ENCODE peak calls at places on chromosomes 11 and 22, in six cellular contexts. T, L, I, C, W and Y are unnamed samples.

GRCh38 chr22:35966314-35967045 is 62.1 kb downstream of the RBFOX2 start:
- DNase-seq in I (no peak), W (no peak), C (no peak), T (no peak), L (no peak), Y (no peak)

GRCh38 chr11:42054351-42054750 is 594.9 kb upstream of the LRRC4C start:
- DNase-seq in C (no peak), T (no peak), I (no peak), L (no peak), W (no peak), Y (no peak)

GRCh38 chr11:47886096-47886495 is 37.9 kb upstream of the NUP160 start:
- DNase-seq in L (peak), C (no peak), I (no peak), W (no peak), T (no peak), Y (peak)

GRCh38 chr11:132408877-132409276 is 1038.5 kb downstream of the NTM start:
- DNase-seq in T (no peak), I (no peak), L (no peak), C (no peak), W (no peak), Y (no peak)

GRCh38 chr11:2435288-2436012 is 8.9 kb downstream of the TRPM5 start:
- DNase-seq in T (no peak), I (no peak), W (no peak), C (no peak), L (no peak), Y (peak)

GRCh38 chr11:12045914-12046635 is 37.6 kb upstream of the DKK3 start:
- DNase-seq in I (no peak), W (no peak), T (no peak), C (no peak), L (no peak), Y (no peak)

GRCh38 chr11:59615132-59615636 is 390 bp downstream of the OSBP start:
- DNase-seq in W (no peak), T (peak), I (peak), C (peak), L (peak), Y (peak)

GRCh38 chr11:94134651-94135512 is 6.2 kb downstream of the PANX1 start:
- DNase-seq in L (no peak), I (peak), T (peak), W (no peak), C (no peak), Y (no peak)

GRCh38 chr11:133576351-133576750 is 44.0 kb upstream of the OPCML start:
- DNase-seq in L (no peak), I (no peak), W (no peak), T (no peak), C (no peak), Y (no peak)

GRCh38 chr11:90330632-90331031 is 107.8 kb upstream of the CHORDC1 start:
- DNase-seq in W (no peak), T (no peak), C (no peak), I (no peak), L (no peak), Y (no peak)

GRCh38 chr11:110527146-110527545 is 97.4 kb downstream of the FDX1 start:
- DNase-seq in W (no peak), L (no peak), T (no peak), C (no peak), I (no peak), Y (no peak)

GRCh38 chr11:34863048-34863447 is 53.1 kb downstream of the APIP start:
- DNase-seq in T (no peak), L (no peak), I (no peak), C (no peak), W (no peak), Y (no peak)

GRCh38 chr22:41925783-41926460 is 684 bp downstream of the TNFRSF13C start:
- DNase-seq in C (peak), L (peak), I (peak), W (no peak), T (peak), Y (peak)

GRCh38 chr22:22848364-22848866 is 39.2 kb upstream of the IGLL5 start:
- DNase-seq in T (peak), C (peak), W (peak), I (peak), L (peak), Y (peak)

GRCh38 chr11:36391062-36391461 is 95.0 kb downstream of the PRR5L start:
- DNase-seq in I (no peak), C (no peak), T (no peak), W (no peak), L (no peak), Y (no peak)

GRCh38 chr11:68999093-68999747 is 13.8 kb downstream of the MRGPRF start:
- DNase-seq in L (no peak), I (peak), C (no peak), W (no peak), T (no peak), Y (peak)
- TF ChIP-seq POLR2AphosphoS5 in L (no peak), I (no peak), C (no peak), W (peak), T (no peak), Y (no peak)

GRCh38 chr22:48577691-48578090 is 1250.0 kb downstream of the BRD1 start:
- DNase-seq in T (no peak), C (no peak), I (no peak), W (no peak), L (no peak), Y (no peak)

GRCh38 chr22:48574776-48575566 is 1252.7 kb downstream of the BRD1 start:
- DNase-seq in I (peak), C (peak), W (no peak), T (no peak), L (peak), Y (no peak)

GRCh38 chr22:48575567-48576332 is 1251.9 kb downstream of the BRD1 start:
- DNase-seq in T (no peak), L (no peak), W (no peak), I (no peak), C (no peak), Y (no peak)

GRCh38 chr22:48577014-48577690 is 1250.5 kb downstream of the BRD1 start:
- DNase-seq in T (no peak), C (no peak), I (no peak), L (no peak), W (no peak), Y (no peak)

DNA sequence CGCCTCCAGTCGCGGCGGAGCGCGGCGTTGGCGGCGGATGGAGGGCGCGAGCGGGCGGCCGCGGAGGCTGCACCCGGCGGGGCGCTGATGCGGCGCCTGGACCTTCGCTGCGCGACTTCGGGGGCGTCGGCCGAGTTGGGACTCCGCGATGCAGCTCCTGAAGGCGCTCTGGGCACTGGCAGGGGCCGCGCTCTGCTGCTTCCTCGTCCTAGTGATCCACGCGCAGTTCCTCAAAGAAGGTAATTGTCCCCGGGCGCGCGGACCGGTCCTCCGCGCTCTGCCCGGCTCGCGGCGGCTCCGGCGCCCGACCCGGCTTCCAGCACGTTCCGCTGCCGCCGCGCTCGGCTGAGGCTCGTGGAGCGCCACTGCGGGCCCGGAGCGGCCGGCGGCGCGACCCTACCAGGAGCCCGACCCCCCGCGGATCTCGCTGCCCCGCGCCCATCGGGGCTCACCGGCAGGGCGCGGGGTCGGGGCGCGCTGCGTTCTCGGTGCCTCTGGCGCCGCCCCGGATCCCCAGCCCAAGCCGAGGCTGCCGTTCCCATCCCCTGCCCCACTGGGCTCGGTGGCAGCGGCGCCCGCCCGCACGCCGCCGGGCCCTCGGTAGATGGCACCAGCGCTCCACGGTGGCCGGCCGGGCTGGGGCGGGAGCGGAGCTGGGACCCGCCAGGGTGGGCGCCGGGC is 1251.2 kb downstream of the BRD1 start:
- DNase-seq in T (no peak), W (no peak), I (no peak), C (no peak), L (peak), Y (no peak)
- TF ChIP-seq CTCF in T (no peak), W (no peak), I (peak), C (peak), L (peak), Y (no peak)

GRCh38 chr11:67317365-67318238 is 14.3 kb downstream of the SSH3 start:
- DNase-seq in I (peak), T (peak), C (peak), L (peak), W (peak), Y (peak)
- TF ChIP-seq POLR2A in I (peak), T (no peak), C (peak), L (peak), W (no peak), Y (peak)

DNA sequence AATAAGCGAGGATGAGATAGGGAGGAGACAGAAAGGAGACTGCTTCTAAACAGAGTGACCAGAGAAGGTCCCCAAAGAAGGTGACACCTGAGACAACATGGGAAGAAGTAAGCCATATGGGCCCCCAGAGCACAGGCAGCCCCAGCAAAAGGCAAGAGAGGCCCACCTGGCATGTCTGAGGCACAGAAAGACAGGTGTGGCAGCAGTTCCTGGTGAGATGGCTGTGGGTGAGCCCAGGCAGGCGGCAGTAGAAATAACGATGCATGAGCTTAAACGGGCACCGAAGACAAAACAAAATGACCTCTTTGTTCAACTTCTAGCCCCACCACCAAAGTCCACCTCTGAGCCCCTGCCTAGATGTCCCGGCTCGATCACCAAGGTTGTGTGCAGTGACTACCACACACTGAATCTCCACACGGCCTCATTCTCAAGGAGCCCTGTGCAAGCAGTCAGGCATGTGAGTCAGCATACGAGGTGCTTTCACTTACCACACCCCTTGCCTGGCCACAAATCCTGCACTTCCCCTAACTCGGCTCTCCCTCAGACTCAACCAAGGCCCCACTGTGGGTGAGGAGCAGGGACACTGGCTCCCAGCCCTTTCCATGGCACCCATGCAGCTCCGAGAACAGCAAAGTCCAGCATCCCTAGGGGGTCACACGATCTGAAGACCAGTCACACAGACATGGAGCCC is 77.6 kb downstream of the PACSIN2 start:
- DNase-seq in I (peak), W (no peak), T (peak), L (no peak), C (no peak), Y (peak)
- TF ChIP-seq POLR2AphosphoS5 in I (no peak), W (peak), T (peak), L (peak), C (no peak), Y (peak)

GRCh38 chr11:46554205-46555162 is 39.3 kb downstream of the AMBRA1 start:
- DNase-seq in C (peak), L (peak), W (no peak), I (no peak), T (no peak), Y (no peak)
- TF ChIP-seq CTCF in C (no peak), L (no peak), W (no peak), I (no peak), T (no peak), Y (no peak)

DNA sequence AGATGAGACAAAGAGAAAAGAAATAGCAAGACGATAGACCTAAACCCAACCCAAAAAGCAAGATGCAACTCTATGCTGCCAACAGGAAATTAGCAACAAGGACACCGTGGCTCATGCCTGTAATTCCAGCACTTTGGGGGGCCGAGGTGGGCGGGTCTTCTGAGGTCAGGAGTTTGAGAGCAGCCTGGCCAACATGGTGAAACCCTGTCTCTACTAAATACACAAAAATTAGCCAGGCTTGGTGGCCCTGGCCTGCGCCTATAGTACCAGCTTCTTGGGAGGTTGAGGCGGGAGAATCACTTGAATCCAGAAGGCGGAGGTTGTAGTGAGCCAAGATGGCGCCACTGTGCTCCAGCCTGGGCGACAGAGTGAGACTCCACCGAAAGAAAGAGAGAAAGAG is 24.3 kb upstream of the IL10RA start:
- DNase-seq in L (no peak), W (no peak), T (no peak), I (no peak), C (no peak), Y (peak)
- TF ChIP-seq POLR2A in L (no peak), W (no peak), T (no peak), I (no peak), C (no peak), Y (no peak)

GRCh38 chr11:69495441-69496201 is 14.2 kb downstream of the LINC01488 start:
- DNase-seq in L (no peak), I (no peak), C (no peak), T (no peak), W (no peak), Y (peak)
- TF ChIP-seq POLR2AphosphoS5 in L (no peak), I (no peak), C (no peak), T (no peak), W (no peak), Y (no peak)

DNA sequence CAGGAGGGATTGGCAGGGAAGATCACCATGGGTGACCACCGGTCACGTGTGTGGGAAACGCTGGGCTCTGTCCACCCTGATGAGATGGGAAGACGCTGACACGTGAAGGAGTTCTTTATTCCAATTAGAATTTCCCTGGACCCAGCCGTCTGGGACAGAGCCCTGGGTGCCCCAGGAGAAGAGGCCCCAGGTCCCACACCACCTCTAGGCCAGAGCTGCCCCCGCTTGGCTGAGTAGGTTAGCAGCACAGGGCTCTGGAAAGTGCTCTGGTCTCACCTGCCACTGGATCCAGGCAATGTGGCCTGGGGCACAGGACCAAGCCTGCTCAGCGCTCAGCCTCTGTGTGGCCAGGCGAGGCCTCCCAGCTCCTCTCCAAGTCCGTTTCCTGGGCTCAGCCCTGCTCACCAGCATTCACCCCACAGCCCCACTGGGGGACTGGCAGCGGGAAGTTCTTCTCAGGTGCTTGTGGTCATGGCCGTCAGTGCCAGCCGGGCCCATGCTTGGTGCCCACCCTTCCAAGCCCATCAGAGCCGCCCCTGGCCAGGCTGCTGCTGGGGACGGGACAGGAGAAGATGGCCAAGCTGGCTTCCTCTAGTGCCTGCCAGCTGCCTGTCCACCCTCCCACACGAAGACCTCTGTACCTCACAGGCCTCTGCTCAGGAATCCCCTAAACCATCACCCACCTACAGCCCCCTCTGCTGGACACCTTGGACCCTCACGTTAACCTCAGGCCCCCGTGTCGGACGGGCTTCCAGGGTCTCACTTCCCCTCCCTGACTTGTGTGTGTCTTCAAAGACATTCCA is 62.5 kb upstream of the FGF3 start:
- DNase-seq in T (no peak), W (no peak), C (no peak), I (no peak), L (no peak), Y (peak)
- TF ChIP-seq CTCF in T (no peak), W (no peak), C (peak), I (no peak), L (no peak), Y (no peak)

GRCh38 chr11:9663699-9664275 is at the start of gene SWAP70:
- DNase-seq in C (peak), W (peak), I (peak), L (peak), T (peak), Y (peak)
- TF ChIP-seq POLR2A in C (peak), W (peak), I (peak), L (peak), T (no peak), Y (peak)